ENCODE peak calls at places on chromosomes 16 and 17, in ten cellular contexts. V is GM23248, H is adrenal gland, S is lower lobe of right lung, J is GM23338, T is upper lobe of left lung, U is AG04450, D is cardiac fibroblast, Z is ovary, N is HAP-1. W is an unnamed sample.

GRCh38 chr17:68957944-68958343 is 2.8 kb upstream of the ABCA8 start:
- DNase-seq in U (no peak), V (no peak), T (no peak), S (no peak), N (no peak), J (no peak), Z (no peak), H (no peak), D (no peak), W (no peak)

GRCh38 chr16:10465821-10466220 is 80.0 kb downstream of the ATF7IP2 start:
- DNase-seq in T (no peak), J (no peak), N (no peak), U (no peak), S (no peak), H (no peak), Z (no peak), D (no peak), V (peak), W (peak)

GRCh38 chr16:29714972-29715371 is 30.8 kb downstream of the C16orf54 start:
- DNase-seq in V (no peak), N (no peak), U (no peak), J (no peak), H (no peak), Z (no peak), S (no peak), D (no peak), T (no peak), W (no peak)

GRCh38 chr16:17520567-17520966 is 49.8 kb upstream of the XYLT1 start:
- DNase-seq in T (no peak), Z (no peak), S (no peak), V (peak), J (no peak), U (no peak), N (no peak), D (no peak), H (no peak), W (peak)

GRCh38 chr17:44559288-44560249 is 2.3 kb downstream of the FZD2 start:
- DNase-seq in D (no peak), H (no peak), U (no peak), S (no peak), N (no peak), T (no peak), Z (no peak), V (peak), J (no peak), W (no peak)

GRCh38 chr17:43524945-43525575 is 21.1 kb downstream of the ETV4 start:
- DNase-seq in U (no peak), T (no peak), Z (no peak), N (no peak), H (no peak), D (peak), S (no peak), J (no peak), V (peak), W (peak)

GRCh38 chr17:3002538-3003301 is 60.7 kb downstream of the OR1D5 start:
- DNase-seq in D (no peak), V (no peak), Z (no peak), N (no peak), S (peak), H (no peak), U (no peak), J (no peak), T (peak), W (no peak)

GRCh38 chr17:12625092-12625491 is 40.6 kb upstream of the MYOCD start:
- DNase-seq in U (no peak), J (no peak), D (no peak), S (no peak), V (no peak), Z (no peak), N (no peak), T (no peak), H (no peak), W (no peak)

GRCh38 chr17:17126131-17127110 is 79.7 kb downstream of the PLD6 start:
- DNase-seq in H (no peak), V (no peak), D (no peak), T (no peak), S (peak), J (no peak), N (no peak), U (no peak), Z (no peak), W (no peak)

GRCh38 chr17:40122944-40123810 is 1.4 kb downstream of the MSL1 start:
- DNase-seq in J (peak), D (peak), V (peak), S (peak), Z (peak), H (peak), T (peak), N (peak), U (no peak), W (peak)

GRCh38 chr17:16351831-16352230 is 1.4 kb downstream of the CENPV start:
- DNase-seq in J (no peak), T (no peak), Z (no peak), H (no peak), S (no peak), V (peak), D (peak), U (no peak), N (no peak), W (peak)

GRCh38 chr17:63809970-63810369 is 17.3 kb upstream of the PSMC5 start:
- DNase-seq in N (no peak), J (no peak), V (no peak), U (no peak), T (no peak), S (no peak), H (no peak), D (no peak), Z (no peak), W (no peak)

GRCh38 chr16:49637511-49637910 is 218.4 kb downstream of the ZNF423 start:
- DNase-seq in U (no peak), N (no peak), D (no peak), T (no peak), J (no peak), Z (no peak), V (no peak), S (no peak), H (no peak), W (no peak)

GRCh38 chr17:39938140-39938869 is 10.8 kb downstream of the LRRC3C start:
- DNase-seq in S (no peak), N (no peak), Z (no peak), D (no peak), V (no peak), H (no peak), T (no peak), J (no peak), U (no peak), W (no peak)

GRCh38 chr16:56338566-56339318 is 86.6 kb downstream of the AMFR start:
- DNase-seq in H (no peak), J (no peak), D (no peak), S (no peak), N (no peak), V (no peak), Z (no peak), U (no peak), T (no peak), W (no peak)

GRCh38 chr17:7428557-7428956 is at the start of gene SPEM3:
- DNase-seq in N (no peak), H (no peak), Z (no peak), D (no peak), V (peak), J (no peak), T (no peak), U (no peak), S (no peak), W (no peak)

GRCh38 chr16:75011634-75012307 is 12.9 kb downstream of the ZNRF1 start:
- DNase-seq in U (peak), H (peak), J (no peak), S (no peak), V (peak), N (no peak), Z (peak), D (peak), T (peak), W (peak)

GRCh38 chr16:15053904-15054303 is 2.0 kb downstream of the NTAN1 start:
- DNase-seq in T (no peak), H (no peak), D (no peak), U (no peak), Z (no peak), S (no peak), J (no peak), V (no peak), N (no peak), W (no peak)

GRCh38 chr16:87274808-87275207 is 42.4 kb downstream of the C16orf95 start:
- DNase-seq in V (no peak), N (no peak), D (no peak), S (no peak), U (no peak), H (no peak), J (no peak), Z (no peak), T (no peak), W (peak)

GRCh38 chr16:56758432-56758831 is 28.5 kb downstream of the NUP93 start:
- DNase-seq in Z (no peak), T (peak), N (no peak), V (no peak), S (no peak), D (no peak), U (no peak), J (no peak), H (no peak), W (no peak)

GRCh38 chr16:10076037-10076436 is 106.2 kb downstream of the GRIN2A start:
- DNase-seq in J (no peak), S (no peak), U (no peak), T (no peak), N (no peak), D (no peak), Z (no peak), V (no peak), H (no peak), W (no peak)

GRCh38 chr16:81448154-81449131 is 3.8 kb downstream of the CMIP start:
- DNase-seq in U (no peak), Z (no peak), S (no peak), V (no peak), T (no peak), H (no peak), J (peak), D (no peak), N (no peak), W (no peak)

GRCh38 chr16:17151335-17151734 is 319.4 kb downstream of the XYLT1 start:
- DNase-seq in U (no peak), T (no peak), V (no peak), H (no peak), Z (no peak), S (no peak), N (no peak), J (no peak), D (no peak), W (no peak)

GRCh38 chr16:24939224-24939623 is 75.9 kb downstream of the ARHGAP17 start:
- DNase-seq in S (no peak), T (no peak), N (no peak), U (no peak), J (no peak), H (no peak), Z (no peak), V (no peak), D (no peak), W (no peak)

GRCh38 chr16:23380501-23380951 is 72.5 kb downstream of the COG7 start:
- DNase-seq in U (no peak), J (no peak), D (no peak), V (no peak), N (no peak), Z (no peak), S (no peak), T (no peak), H (no peak), W (no peak)

GRCh38 chr17:75325827-75326586 is 36.8 kb upstream of the SLC25A19 start:
- DNase-seq in U (no peak), V (peak), H (no peak), N (no peak), J (no peak), S (no peak), Z (no peak), D (peak), T (no peak), W (peak)

GRCh38 chr16:29700253-29700987 is 21.4 kb downstream of the QPRT start:
- DNase-seq in D (peak), Z (peak), T (peak), J (peak), H (peak), U (peak), V (peak), S (peak), N (peak), W (peak)

GRCh38 chr17:73514146-73514863 is 129.9 kb downstream of the SDK2 start:
- DNase-seq in U (no peak), T (no peak), D (no peak), Z (no peak), J (no peak), S (no peak), N (no peak), H (no peak), V (no peak), W (no peak)

DNA sequence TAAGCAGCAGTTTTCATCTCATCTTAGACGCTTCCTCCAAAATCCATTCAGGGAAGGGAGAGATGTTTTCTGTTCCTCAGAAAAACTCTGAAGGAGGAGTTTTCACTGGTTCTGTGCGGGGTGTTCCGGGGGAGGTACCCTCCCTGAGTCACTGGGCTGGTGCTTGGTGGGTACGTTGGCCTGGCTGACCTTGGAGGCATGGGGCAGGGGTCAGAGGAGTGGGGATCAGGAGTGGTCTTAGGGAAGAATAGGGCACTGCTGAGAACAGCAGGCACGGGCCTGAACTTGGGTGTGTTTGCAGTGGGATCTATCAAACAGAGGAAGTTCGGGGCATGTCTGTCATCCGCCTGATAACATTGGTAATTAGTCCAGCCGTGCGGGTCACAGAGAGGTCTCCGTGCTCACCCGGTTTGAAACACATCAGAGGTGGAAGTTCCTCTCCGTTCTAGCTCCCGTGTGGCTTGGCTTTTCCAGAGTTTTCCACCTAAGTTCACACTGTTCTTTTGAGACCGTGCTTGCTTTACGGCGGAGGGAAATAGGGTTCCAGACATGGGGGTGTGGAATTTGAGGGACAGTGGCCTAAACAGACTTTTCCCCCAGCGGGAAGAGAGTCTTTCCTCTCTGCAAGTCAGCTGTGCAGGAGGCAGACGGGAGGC is 59.7 kb upstream of the CIBAR2 start:
- DNase-seq in N (no peak), U (no peak), D (peak), Z (no peak), J (no peak), T (no peak), S (peak), H (no peak), V (no peak), W (peak)
- H3K4me3 ChIP-seq in N (peak), U (peak), D (peak), Z (peak), J (peak), T (peak), S (peak), H (no peak), V (peak), W (peak)

GRCh38 chr17:55266958-55267688 is 2.4 kb downstream of the HLF start:
- DNase-seq in T (no peak), U (no peak), D (no peak), V (peak), H (no peak), Z (no peak), J (no peak), N (no peak), S (no peak), W (no peak)
- H3K4me3 ChIP-seq in T (peak), U (no peak), D (no peak), V (no peak), H (no peak), Z (peak), J (no peak), N (no peak), S (peak), W (no peak)

GRCh38 chr16:79165541-79165940 is 435.0 kb downstream of the MAF start:
- DNase-seq in Z (no peak), N (no peak), J (no peak), U (no peak), D (no peak), V (no peak), T (no peak), H (no peak), S (no peak), W (no peak)

GRCh38 chr16:79164378-79164720 is 436.2 kb downstream of the MAF start:
- DNase-seq in T (no peak), U (no peak), J (no peak), V (no peak), S (no peak), Z (no peak), D (no peak), N (no peak), H (no peak), W (no peak)

GRCh38 chr16:79167893-79168292 is 432.6 kb downstream of the MAF start:
- DNase-seq in S (no peak), H (no peak), D (no peak), N (no peak), U (no peak), T (no peak), J (no peak), V (no peak), Z (no peak), W (no peak)

GRCh38 chr16:79159650-79160049 is 440.9 kb downstream of the MAF start:
- DNase-seq in S (no peak), N (no peak), U (no peak), J (no peak), H (no peak), V (no peak), D (no peak), T (no peak), Z (no peak), W (no peak)

DNA sequence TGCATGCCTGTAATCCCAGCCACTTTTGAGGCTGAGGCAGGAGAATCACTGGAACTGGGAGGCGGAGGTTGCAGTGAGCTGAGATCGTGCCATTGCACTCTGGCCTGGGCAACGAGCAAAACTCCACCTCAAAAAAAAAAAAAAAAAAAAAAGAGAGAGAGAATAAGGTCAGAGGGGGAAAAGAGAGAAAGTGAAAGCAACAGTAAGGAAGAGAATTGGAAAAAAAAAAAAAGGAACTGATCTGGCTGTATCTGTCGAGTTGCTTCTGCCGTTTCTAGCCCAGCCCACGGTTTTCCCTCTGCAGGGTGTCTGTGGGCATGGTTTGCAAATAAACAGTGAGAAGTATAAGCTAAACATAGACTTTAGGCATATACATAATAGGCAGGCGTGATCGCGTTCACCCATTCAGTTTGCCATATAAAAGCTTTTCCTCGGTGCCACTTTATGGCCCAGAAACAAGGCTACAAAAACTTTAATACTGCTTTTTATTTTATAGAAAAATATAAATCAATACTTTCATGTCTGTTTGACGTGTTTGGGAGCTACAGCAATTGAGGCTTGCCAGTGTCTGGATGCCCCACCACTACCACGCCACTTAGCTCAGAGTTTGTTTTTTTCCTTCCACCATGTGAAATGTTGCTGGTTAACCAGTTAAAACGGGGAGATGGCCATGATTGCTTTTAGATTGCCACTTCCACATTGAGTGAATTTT is 436.7 kb downstream of the MAF start:
- DNase-seq in H (no peak), N (no peak), V (no peak), D (no peak), J (no peak), Z (no peak), S (peak), T (no peak), U (no peak), W (no peak)
- H3K4me3 ChIP-seq in H (no peak), N (no peak), V (no peak), D (no peak), J (no peak), Z (no peak), S (peak), T (no peak), U (no peak), W (no peak)

GRCh38 chr16:53091508-53092211 is 36.9 kb downstream of the CHD9 start:
- DNase-seq in U (peak), V (peak), N (no peak), J (peak), T (peak), S (peak), H (peak), D (peak), Z (peak), W (peak)
- H3K4me3 ChIP-seq in U (peak), V (peak), N (no peak), J (no peak), T (no peak), S (no peak), H (no peak), D (peak), Z (no peak), W (peak)

GRCh38 chr17:38877130-38877851 is 7.4 kb downstream of the LASP1 start:
- DNase-seq in J (peak), V (no peak), N (no peak), H (no peak), Z (no peak), T (no peak), S (peak), U (no peak), D (no peak), W (no peak)

GRCh38 chr17:38873646-38874380 is 4.0 kb downstream of the LASP1 start:
- DNase-seq in H (no peak), N (no peak), Z (no peak), T (no peak), J (no peak), V (peak), U (no peak), S (no peak), D (no peak), W (no peak)

GRCh38 chr17:38874505-38875419 is 4.9 kb downstream of the LASP1 start:
- DNase-seq in S (no peak), H (no peak), N (no peak), T (no peak), V (peak), U (no peak), J (no peak), Z (no peak), D (peak), W (peak)

GRCh38 chr17:38872671-38873385 is 3.0 kb downstream of the LASP1 start:
- DNase-seq in T (no peak), U (no peak), H (no peak), D (no peak), J (no peak), Z (no peak), S (no peak), N (no peak), V (peak), W (no peak)

DNA sequence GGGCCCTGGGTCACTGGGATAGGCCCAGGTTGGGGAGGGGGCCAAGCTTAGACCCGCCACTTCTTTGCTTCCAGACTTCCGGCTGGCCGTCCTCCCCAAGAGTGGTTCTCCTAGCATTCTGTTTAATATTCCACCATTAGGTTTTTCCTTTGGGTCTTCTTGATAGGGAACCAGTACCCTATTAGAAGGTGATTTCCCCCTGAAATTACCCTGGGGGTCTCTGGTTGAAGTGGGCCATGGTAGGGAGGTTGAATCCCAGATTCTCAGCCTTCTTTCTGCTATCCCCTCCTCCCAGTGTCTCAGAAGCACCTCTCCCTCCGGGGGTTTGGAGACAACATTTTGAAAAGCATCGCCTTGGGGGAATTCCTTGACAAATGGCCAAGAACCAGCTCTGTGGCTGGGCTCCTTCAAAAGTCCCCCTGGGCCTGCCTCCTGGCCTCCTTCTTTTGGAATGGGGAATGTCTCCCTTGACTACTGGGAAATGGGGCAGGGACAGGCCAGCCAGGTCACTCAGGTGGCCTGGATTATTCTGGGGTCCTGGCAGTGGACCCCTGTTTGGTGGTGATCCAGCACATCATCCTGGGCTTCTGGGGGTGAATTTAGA is 5.7 kb downstream of the LASP1 start:
- DNase-seq in S (no peak), Z (no peak), N (no peak), H (no peak), U (no peak), V (peak), D (no peak), J (no peak), T (no peak), W (no peak)
- H3K4me3 ChIP-seq in S (peak), Z (no peak), N (no peak), H (no peak), U (peak), V (peak), D (peak), J (no peak), T (no peak), W (no peak)

DNA sequence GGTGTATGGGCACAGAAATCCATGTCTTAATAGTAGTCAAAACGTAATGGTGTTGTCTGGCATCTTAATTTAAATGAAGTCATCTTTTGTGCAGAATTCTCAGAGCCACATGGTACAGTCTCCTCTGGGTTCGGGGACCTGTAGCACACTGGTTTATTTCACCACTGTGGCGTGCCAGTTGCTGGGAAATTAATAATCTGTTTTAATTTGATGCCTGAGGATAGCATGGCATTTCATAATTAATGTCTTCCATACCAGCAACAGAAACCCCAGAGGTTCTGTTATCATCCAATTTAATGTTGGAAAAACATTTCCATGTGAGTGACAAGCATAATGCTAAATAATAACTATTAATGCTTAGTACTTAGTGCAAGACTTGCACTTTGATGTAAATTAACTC is 51.0 kb downstream of the SNX29 start:
- DNase-seq in N (no peak), S (no peak), V (no peak), H (no peak), D (no peak), U (no peak), T (no peak), Z (no peak), J (no peak), W (no peak)
- H3K4me3 ChIP-seq in N (no peak), S (no peak), V (no peak), H (no peak), D (no peak), U (no peak), T (no peak), Z (no peak), J (no peak), W (no peak)